ENCODE peak calls at places on chromosome 16, in six cellular contexts. J is A549, Q is K562, S is HepG2, T is GM12878, M is endothelial cell of umbilical vein. A is an unnamed sample.
A peak's percentile ranks its signal among the peaks of the same experiment; 100 is the strongest.

GRCh38 chr16:12721841-12722467 is 81.7 kb downstream of the CPPED1 start:
- DNase-seq in J (no peak), Q (no peak), S (no peak), T (no peak), M (no peak), A (no peak)

GRCh38 chr16:31327675-31328225 is 27.2 kb upstream of the ITGAX start:
- DNase-seq in J (no peak), Q (no peak), S (no peak), T (no peak), M (no peak), A (peak; percentile 37)

GRCh38 chr16:87877942-87878507 is 8.7 kb upstream of the SLC7A5 start:
- DNase-seq in J (no peak), Q (peak; percentile 16), S (no peak), T (no peak), M (no peak), A (no peak)

GRCh38 chr16:61891460-61891859 is 144.8 kb downstream of the CDH8 start:
- DNase-seq in J (no peak), Q (no peak), S (no peak), T (no peak), M (no peak), A (no peak)

GRCh38 chr16:28212532-28212873 is 738 bp upstream of the XPO6 start:
- DNase-seq in J (no peak), Q (no peak), S (no peak), T (no peak), M (no peak), A (no peak)

GRCh38 chr16:64615647-64616280 is 506.1 kb downstream of the CDH11 start:
- DNase-seq in J (no peak), Q (no peak), S (no peak), T (no peak), M (no peak), A (no peak)

GRCh38 chr16:89863741-89864391 is 9.5 kb upstream of the TCF25 start:
- DNase-seq in J (no peak), Q (no peak), S (no peak), T (peak; percentile 69), M (peak; percentile 86), A (peak; percentile 34)

GRCh38 chr16:4433228-4433627 is 7.6 kb downstream of the DNAJA3 start:
- DNase-seq in J (no peak), Q (no peak), S (no peak), T (no peak), M (no peak), A (peak; percentile 37)

GRCh38 chr16:19375561-19376158 is 42.0 kb upstream of the TMC5 start:
- DNase-seq in J (peak; percentile 73), Q (peak; percentile 70), S (peak; percentile 60), T (peak; percentile 28), M (peak; percentile 71), A (peak; percentile 57)

DNA sequence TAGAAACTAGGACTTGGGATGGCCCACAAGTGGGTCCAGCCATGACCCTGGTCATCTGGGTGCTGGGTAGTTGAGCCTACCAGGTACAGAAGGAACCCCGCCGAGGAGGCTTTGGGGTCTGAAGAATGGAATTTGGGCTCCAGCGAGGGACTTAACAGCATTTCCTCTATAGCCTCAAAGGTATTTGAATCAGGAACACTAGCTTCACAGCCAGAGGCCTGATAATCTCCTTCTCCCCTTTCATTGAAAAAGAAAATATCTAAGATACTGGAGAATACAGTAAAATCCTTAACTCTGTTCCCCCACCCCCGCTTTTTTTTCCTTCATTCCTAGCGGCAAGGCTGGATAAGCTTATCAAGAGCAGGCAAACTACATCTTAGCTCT is 37.2 kb downstream of the XYLT1 start:
- DNase-seq in J (no peak), Q (no peak), S (no peak), T (no peak), M (no peak), A (no peak)
- TF ChIP-seq POLR2A in J (no peak), Q (no peak), S (no peak), T (no peak), M (no peak), A (no peak)

GRCh38 chr16:15856901-15857778 is at the start of gene MYH11:
- DNase-seq in J (no peak), Q (peak; percentile 47), S (no peak), T (no peak), M (no peak), A (peak; percentile 24)

GRCh38 chr16:15855704-15856003 is 1.2 kb downstream of the MYH11 start:
- DNase-seq in J (no peak), Q (no peak), S (no peak), T (no peak), M (no peak), A (no peak)

GRCh38 chr16:15858921-15859668 is 2.3 kb upstream of the MYH11 start:
- DNase-seq in J (no peak), Q (no peak), S (no peak), T (no peak), M (no peak), A (no peak)

GRCh38 chr16:15856217-15856616 is 611 bp downstream of the MYH11 start:
- DNase-seq in J (no peak), Q (no peak), S (no peak), T (no peak), M (no peak), A (no peak)

GRCh38 chr16:15857779-15858560 is 1.1 kb upstream of the MYH11 start:
- DNase-seq in J (peak; percentile 38), Q (no peak), S (no peak), T (no peak), M (peak; percentile 22), A (no peak)
- TF ChIP-seq MAX in J (peak; percentile 21), Q (no peak), S (no peak), T (no peak), M (no peak), A (no peak)

GRCh38 chr16:1989209-1989825 is 453 bp upstream of the SYNGR3 start:
- DNase-seq in J (no peak), Q (no peak), S (no peak), T (no peak), M (no peak), A (no peak)
- TF ChIP-seq MYC in J (no peak), Q (no peak), S (no peak), T (no peak), M (no peak), A (no peak)

GRCh38 chr16:380837-381787 is 666 bp downstream of the PGAP6 start:
- DNase-seq in J (no peak), Q (peak; percentile 60), S (no peak), T (no peak), M (no peak), A (peak; percentile 46)
- TF ChIP-seq POLR2A in J (no peak), Q (no peak), S (no peak), T (no peak), M (no peak), A (no peak)

GRCh38 chr16:72425571-72426341 is 253.8 kb upstream of the PMFBP1 start:
- DNase-seq in J (no peak), Q (no peak), S (no peak), T (no peak), M (no peak), A (no peak)
- TF ChIP-seq MAX in J (no peak), Q (no peak), S (no peak), T (no peak), M (no peak), A (no peak)

DNA sequence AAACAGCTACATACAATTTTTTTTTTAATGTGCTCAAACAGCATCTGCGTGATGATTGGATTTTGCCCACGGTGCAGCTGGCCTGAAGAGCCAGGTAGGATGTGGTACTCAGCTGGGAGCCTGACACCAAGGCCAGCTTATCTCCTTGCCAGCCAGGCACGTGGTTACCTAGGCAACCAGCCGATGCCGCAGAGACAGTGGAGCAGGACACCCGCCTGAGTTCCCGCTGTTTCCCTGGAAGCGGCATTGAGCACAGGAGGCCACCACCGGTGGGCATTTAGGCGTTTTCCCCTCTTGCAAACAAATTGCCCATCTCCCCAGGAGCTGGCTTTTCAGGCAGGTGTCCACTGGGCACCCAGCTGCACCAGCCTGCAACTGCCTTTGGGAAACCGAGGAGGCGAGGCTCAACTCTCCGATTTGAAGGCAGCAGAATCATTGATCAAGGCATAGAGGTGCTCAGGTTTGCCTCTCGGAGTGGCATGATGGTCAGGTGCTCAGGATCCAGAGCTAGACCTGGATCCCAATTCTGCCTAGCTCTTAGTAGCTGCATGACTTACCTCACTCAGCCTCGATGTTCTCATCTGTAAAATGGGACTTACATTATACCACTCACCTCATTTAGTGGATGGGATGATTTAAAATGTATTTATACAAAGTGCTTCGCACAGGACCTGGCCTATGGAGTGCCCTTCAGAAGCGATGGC is 137.5 kb upstream of the PLCG2 start:
- DNase-seq in J (no peak), Q (no peak), S (no peak), T (no peak), M (no peak), A (no peak)
- TF ChIP-seq MYC in J (no peak), Q (no peak), S (no peak), T (no peak), M (no peak), A (no peak)

DNA sequence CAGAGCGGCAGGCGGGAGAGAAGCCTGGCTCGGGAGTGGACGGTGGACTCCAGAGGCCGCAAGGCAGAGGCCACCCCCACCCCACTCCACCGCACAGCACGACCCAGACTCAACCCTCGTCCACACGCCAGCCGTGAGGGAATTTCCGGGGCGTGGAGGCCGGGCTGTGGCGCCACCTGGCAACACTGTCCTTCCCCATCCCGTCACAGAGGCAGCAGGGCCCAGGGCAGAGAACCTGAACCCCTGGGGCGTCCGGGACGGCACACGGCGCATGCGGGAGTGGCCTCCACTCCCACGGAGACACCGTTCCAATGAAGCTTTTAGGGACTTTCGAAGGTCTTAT is 23.5 kb downstream of the GNPTG start:
- DNase-seq in J (no peak), Q (no peak), S (no peak), T (no peak), M (no peak), A (no peak)
- TF ChIP-seq POLR2A in J (no peak), Q (no peak), S (no peak), T (no peak), M (no peak), A (no peak)

A was measured in NB4.